ENCODE peak calls at places on chromosome 6, in ten cellular contexts. L is fibroblast of mammary gland; I is cerebellar nuclear complex; D is HL-60; J is activated T-helper 2 cell treated with anti-CD3 and anti-CD28 coated beads, Interferon-gamma antibody, Interleukin-2, Interleukin-4, amounts not matched to agents 10 μg/mL and 5 μg/mL and 100 μg/mL, durations not matched to agents 14 hours and 24 hours and 36 hours; F is SK-MEL-5; C is H4; Y is trophoblast cell; K is EL; T is T-cell. P is an unnamed sample.

GRCh38 chr6:6679633-6680032 is 91.1 kb downstream of the LY86 start:
- DNase-seq in T (no peak), D (no peak), I (no peak), F (no peak), K (no peak), J (no peak), Y (no peak), L (no peak), C (no peak), P (no peak)

GRCh38 chr6:166872431-166873139 is 83.8 kb downstream of the RNASET2 start:
- DNase-seq in C (no peak), J (no peak), L (no peak), T (no peak), I (no peak), Y (peak), D (no peak), F (no peak), K (no peak), P (no peak)

GRCh38 chr6:159969204-159969912 is 476 bp downstream of the IGF2R start:
- DNase-seq in D (no peak), T (no peak), F (peak), L (no peak), Y (peak), C (no peak), K (no peak), I (no peak), J (no peak), P (peak)

GRCh38 chr6:89430563-89430962 is 2.4 kb upstream of the ANKRD6 start:
- DNase-seq in J (no peak), Y (no peak), T (no peak), D (no peak), C (no peak), F (peak), L (no peak), K (no peak), I (no peak), P (no peak)

GRCh38 chr6:13445005-13445743 is 42.2 kb downstream of the GFOD1 start:
- DNase-seq in T (peak), Y (peak), F (no peak), J (no peak), L (peak), K (peak), D (no peak), C (no peak), I (no peak), P (no peak)

GRCh38 chr6:26607434-26608230 is 10.9 kb downstream of the ABT1 start:
- DNase-seq in T (peak), Y (peak), F (peak), I (no peak), K (peak), D (no peak), C (peak), L (peak), J (peak), P (peak)

GRCh38 chr6:38554700-38555413 is 84.9 kb downstream of the BTBD9 start:
- DNase-seq in T (no peak), J (no peak), F (no peak), C (no peak), Y (no peak), D (no peak), I (no peak), L (peak), K (peak), P (no peak)

GRCh38 chr6:138387577-138388368 is 10.1 kb downstream of the SMIM28 start:
- DNase-seq in D (no peak), T (no peak), J (no peak), F (no peak), K (no peak), I (no peak), Y (peak), L (no peak), C (no peak), P (no peak)

GRCh38 chr6:14228571-14228970 is 111.0 kb downstream of the CD83 start:
- DNase-seq in Y (no peak), K (peak), D (no peak), C (no peak), I (no peak), L (peak), T (no peak), J (no peak), F (no peak), P (no peak)

GRCh38 chr6:16069222-16069621 is 59.7 kb upstream of the MYLIP start:
- DNase-seq in F (no peak), T (no peak), K (no peak), L (no peak), Y (no peak), I (no peak), J (no peak), D (no peak), C (no peak), P (no peak)

GRCh38 chr6:27565839-27566779 is 93.2 kb upstream of the ZNF184 start:
- DNase-seq in I (no peak), L (no peak), C (no peak), K (peak), D (no peak), F (peak), T (no peak), J (no peak), Y (peak), P (no peak)

GRCh38 chr6:37168809-37169457 is 1.0 kb upstream of the PIM1 start:
- DNase-seq in T (no peak), J (no peak), L (no peak), I (peak), Y (peak), K (no peak), C (no peak), F (no peak), D (no peak), P (no peak)

GRCh38 chr6:87555506-87555905 is 34.3 kb downstream of the RARS2 start:
- DNase-seq in C (no peak), F (no peak), Y (no peak), J (no peak), L (no peak), K (no peak), D (no peak), T (no peak), I (no peak), P (no peak)

GRCh38 chr6:25233226-25233625 is 45.9 kb upstream of the CARMIL1 start:
- DNase-seq in I (no peak), K (no peak), C (no peak), F (no peak), J (no peak), T (no peak), D (no peak), L (peak), Y (no peak), P (no peak)

GRCh38 chr6:37173573-37174195 is 3.7 kb downstream of the PIM1 start:
- DNase-seq in I (no peak), C (no peak), T (no peak), F (no peak), J (no peak), L (peak), D (no peak), K (no peak), Y (no peak), P (peak)

GRCh38 chr6:166449036-166449435 is 66.3 kb upstream of the MPC1 start:
- DNase-seq in K (no peak), J (no peak), I (no peak), T (no peak), D (no peak), C (no peak), Y (peak), L (no peak), F (no peak), P (no peak)

GRCh38 chr6:73299171-73300073 is 36.4 kb upstream of the KHDC1 start:
- DNase-seq in D (no peak), Y (no peak), F (no peak), K (no peak), C (no peak), I (no peak), T (no peak), L (no peak), J (no peak), P (no peak)

GRCh38 chr6:43636312-43636667 is 650 bp downstream of the MAD2L1BP start:
- DNase-seq in K (peak), T (peak), L (peak), F (no peak), J (no peak), C (no peak), I (no peak), Y (no peak), D (no peak), P (peak)

GRCh38 chr6:150410906-150411305 is 42.1 kb downstream of the IYD start:
- DNase-seq in C (no peak), T (no peak), J (no peak), Y (no peak), K (peak), F (no peak), D (no peak), L (no peak), I (no peak), P (no peak)

P was measured in activated CD4-positive, alpha-beta memory T cell treated with anti-CD3 and anti-CD28 coated beads, Interleukin-2, amount 10 ng/mL, durations not matched to agents 7 days and 5 days.